ENCODE peak calls at places on chromosomes 2 and 18, in ten cellular contexts. B is activated CD4-positive, alpha-beta T cell treated with anti-CD3 and anti-CD28 coated beads, Interleukin-2, amount 50 U/mL, for 1 hour; P is effector CD4-positive, alpha-beta T cell; K is foreskin melanocyte; Z is spleen; I is T-cell; H is stimulated activated CD8-positive, alpha-beta memory T cell treated with anti-CD3 and anti-CD28 coated beads, Interleukin-12 subunit alpha, Interleukin-12 subunit beta, amount 100 ng/mL, for 1 hour; D is mesendoderm; T is globus pallidus; S is choroid plexus epithelial cell. M is an unnamed sample.

GRCh38 chr2:29314816-29315571 is 199.8 kb downstream of the CLIP4 start:
- DNase-seq in Z (peak), H (peak), S (peak), I (peak), P (peak), K (no peak), B (peak), D (peak), T (peak), M (no peak)

GRCh38 chr2:157460384-157460837 is 16.5 kb upstream of the CYTIP start:
- DNase-seq in K (peak), P (no peak), T (no peak), S (no peak), Z (no peak), B (no peak), D (peak), H (no peak), I (no peak), M (no peak)

GRCh38 chr2:36301843-36302242 is 53.7 kb upstream of the CRIM1 start:
- DNase-seq in D (no peak), I (no peak), Z (no peak), S (no peak), T (no peak), K (no peak), P (no peak), H (no peak), B (no peak), M (no peak)

GRCh38 chr18:9475643-9476580 is 599 bp downstream of the RALBP1 start:
- DNase-seq in T (peak), S (peak), I (peak), Z (no peak), P (peak), D (peak), K (peak), B (peak), H (peak), M (no peak)

GRCh38 chr2:191860760-191861466 is 14.0 kb upstream of the CAVIN2 start:
- DNase-seq in B (no peak), H (no peak), D (no peak), P (no peak), I (no peak), T (peak), K (no peak), Z (no peak), S (no peak), M (no peak)

GRCh38 chr2:169509230-169509917 is at the start of gene KLHL41:
- DNase-seq in B (no peak), T (no peak), K (no peak), H (no peak), Z (no peak), I (no peak), D (peak), S (peak), P (no peak), M (no peak)

GRCh38 chr2:174376967-174377366 is 18.6 kb upstream of the SCRN3 start:
- DNase-seq in Z (no peak), S (peak), I (no peak), B (no peak), K (no peak), H (no peak), T (no peak), P (no peak), D (no peak), M (no peak)

GRCh38 chr2:2734308-2734707 is 403.2 kb upstream of the MYT1L start:
- DNase-seq in T (no peak), S (no peak), B (no peak), Z (peak), I (no peak), H (no peak), P (no peak), D (no peak), K (no peak), M (no peak)

GRCh38 chr2:148930046-148930775 is 55.2 kb downstream of the KIF5C start:
- DNase-seq in D (no peak), B (no peak), I (no peak), K (no peak), Z (no peak), S (peak), H (no peak), P (no peak), T (no peak), M (peak)

GRCh38 chr2:220167956-220168355 is 540.5 kb downstream of the SLC4A3 start:
- DNase-seq in H (no peak), T (no peak), D (no peak), S (no peak), K (no peak), B (no peak), P (no peak), I (no peak), Z (no peak), M (no peak)

GRCh38 chr2:125596612-125597011 is 1059.3 kb upstream of the GYPC start:
- DNase-seq in H (no peak), K (no peak), S (no peak), D (no peak), I (no peak), T (no peak), Z (no peak), B (no peak), P (no peak), M (no peak)

GRCh38 chr2:70367722-70368323 is 66.0 kb upstream of the FAM136A start:
- DNase-seq in D (peak), S (peak), H (no peak), T (no peak), B (no peak), K (no peak), P (no peak), Z (no peak), I (no peak), M (no peak)

GRCh38 chr18:63888473-63889190 is 1.1 kb downstream of the SERPINB2 start:
- DNase-seq in P (no peak), Z (no peak), B (no peak), H (no peak), I (no peak), D (peak), K (peak), T (no peak), S (no peak), M (no peak)

GRCh38 chr2:160054984-160055725 is 7.3 kb downstream of the PLA2R1 start:
- DNase-seq in Z (no peak), D (peak), K (no peak), H (no peak), P (no peak), S (peak), I (no peak), T (no peak), B (no peak), M (no peak)

GRCh38 chr2:172242968-172243367 is 140.3 kb upstream of the DLX2 start:
- DNase-seq in K (no peak), Z (no peak), S (peak), D (no peak), H (no peak), I (no peak), B (no peak), P (no peak), T (no peak), M (no peak)

GRCh38 chr2:12412898-12413305 is 303.8 kb upstream of the TRIB2 start:
- DNase-seq in T (no peak), B (no peak), D (peak), S (peak), Z (no peak), K (no peak), P (peak), I (no peak), H (no peak), M (no peak)

GRCh38 chr2:32008811-32009478 is 1.9 kb downstream of the MEMO1 start:
- DNase-seq in K (no peak), H (peak), I (peak), P (no peak), Z (peak), T (peak), S (peak), D (no peak), B (no peak), M (no peak)

GRCh38 chr18:42113529-42114191 is 158.6 kb downstream of the PIK3C3 start:
- DNase-seq in I (no peak), B (no peak), T (peak), P (no peak), S (peak), Z (no peak), K (peak), D (peak), H (no peak), M (peak)

GRCh38 chr2:48249093-48249492 is 280.9 kb upstream of the STON1 start:
- DNase-seq in K (no peak), S (peak), H (no peak), P (no peak), I (no peak), B (no peak), D (no peak), Z (no peak), T (no peak), M (no peak)

GRCh38 chr18:11607897-11608296 is 1.5 kb upstream of the SLC35G4 start:
- DNase-seq in D (peak), I (no peak), S (peak), H (no peak), B (no peak), T (peak), P (no peak), K (no peak), Z (no peak), M (no peak)

GRCh38 chr2:141654311-141654710 is 476.5 kb downstream of the LRP1B start:
- DNase-seq in Z (no peak), H (no peak), I (no peak), D (no peak), T (no peak), B (no peak), P (no peak), S (no peak), K (no peak), M (no peak)

GRCh38 chr18:79092869-79093268 is 23.7 kb downstream of the ATP9B start:
- DNase-seq in T (no peak), I (no peak), B (no peak), P (no peak), D (no peak), S (no peak), Z (no peak), K (no peak), H (no peak), M (no peak)

GRCh38 chr2:50492452-50492851 is 539.5 kb downstream of the NRXN1 start:
- DNase-seq in D (peak), I (no peak), P (no peak), T (peak), Z (no peak), B (peak), K (peak), S (peak), H (no peak), M (peak)

GRCh38 chr2:66275984-66276383 is 158.9 kb upstream of the MEIS1 start:
- DNase-seq in D (peak), P (no peak), H (no peak), I (no peak), T (no peak), K (no peak), B (no peak), S (no peak), Z (no peak), M (no peak)

GRCh38 chr2:192148620-192149321 is 46.0 kb downstream of the TMEFF2 start:
- DNase-seq in H (no peak), B (no peak), P (no peak), Z (no peak), T (no peak), K (peak), I (no peak), S (peak), D (peak), M (peak)

GRCh38 chr18:26436176-26437031 is 111.9 kb downstream of the KCTD1 start:
- DNase-seq in K (no peak), T (no peak), B (no peak), Z (no peak), I (no peak), S (peak), H (no peak), P (no peak), D (peak), M (peak)

GRCh38 chr2:118974103-118974911 is 32.3 kb downstream of the MARCO start:
- DNase-seq in I (no peak), P (no peak), Z (no peak), D (peak), B (no peak), H (no peak), T (no peak), S (peak), K (no peak), M (no peak)

GRCh38 chr2:182866461-182867369 is at the start of gene FRZB:
- DNase-seq in S (peak), I (no peak), Z (peak), D (peak), K (peak), T (peak), P (no peak), B (no peak), H (no peak), M (no peak)

GRCh38 chr18:25170402-25170801 is 181.6 kb downstream of the ZNF521 start:
- DNase-seq in H (no peak), D (no peak), Z (no peak), B (no peak), P (no peak), K (no peak), T (no peak), S (no peak), I (no peak), M (no peak)

GRCh38 chr2:154532004-154532403 is 166.5 kb upstream of the KCNJ3 start:
- DNase-seq in S (no peak), P (no peak), K (no peak), I (no peak), Z (no peak), B (no peak), T (no peak), D (no peak), H (no peak), M (no peak)

GRCh38 chr2:205612661-205613060 is 69.6 kb upstream of the NRP2 start:
- DNase-seq in I (no peak), D (peak), T (no peak), H (no peak), B (no peak), K (no peak), S (no peak), P (no peak), Z (no peak), M (no peak)

GRCh38 chr2:239819091-239819973 is 205.8 kb downstream of the NDUFA10 start:
- DNase-seq in Z (peak), B (no peak), H (no peak), S (no peak), D (no peak), T (no peak), K (no peak), P (no peak), I (no peak), M (no peak)

GRCh38 chr18:58213931-58214431 is 170.0 kb downstream of the NEDD4L start:
- DNase-seq in Z (no peak), T (no peak), B (no peak), H (no peak), S (peak), P (no peak), D (peak), I (no peak), K (no peak), M (no peak)

GRCh38 chr2:25297738-25298137 is 44.0 kb downstream of the DNMT3A start:
- DNase-seq in S (no peak), Z (no peak), D (peak), B (no peak), P (no peak), K (no peak), I (no peak), H (no peak), T (no peak), M (no peak)

GRCh38 chr2:45938649-45939511 is 287.4 kb downstream of the PRKCE start:
- DNase-seq in B (no peak), T (no peak), S (peak), I (no peak), Z (no peak), P (no peak), D (peak), K (peak), H (no peak), M (peak)

GRCh38 chr2:242060212-242060835 is 190.8 kb downstream of the RTP5 start:
- DNase-seq in P (no peak), K (peak), B (no peak), Z (no peak), D (no peak), S (peak), I (no peak), H (no peak), T (no peak), M (no peak)

M was measured in COLO829.